ENCODE peak calls at places on chromosomes 2 and 18, in six cellular contexts. P, M, S, N, G and L are unnamed samples.

GRCh38 chr18:78526923-78527775 is 452.5 kb upstream of the SALL3 start:
- DNase-seq in S (no peak), M (no peak), G (no peak), P (no peak), N (no peak), L (no peak)

GRCh38 chr18:48878471-48878870 is 72.3 kb downstream of the SMAD7 start:
- DNase-seq in S (no peak), G (no peak), P (no peak), M (no peak), N (peak), L (no peak)

GRCh38 chr2:178756343-178756742 is 50.9 kb downstream of the TTN start:
- DNase-seq in S (peak), P (no peak), M (no peak), G (no peak), N (no peak), L (no peak)

GRCh38 chr2:26729311-26729710 is 34.8 kb upstream of the SLC35F6 start:
- DNase-seq in S (no peak), N (no peak), M (no peak), P (no peak), G (no peak), L (no peak)

GRCh38 chr18:74972354-74972753 is 236.6 kb downstream of the PTGR3 start:
- DNase-seq in N (no peak), M (no peak), S (no peak), P (no peak), G (no peak), L (no peak)

GRCh38 chr18:3692113-3692621 is 242.2 kb downstream of the TGIF1 start:
- DNase-seq in M (no peak), S (no peak), N (no peak), P (no peak), G (no peak), L (no peak)

GRCh38 chr2:11998218-11998617 is 251.8 kb downstream of the LPIN1 start:
- DNase-seq in P (no peak), G (peak), S (peak), M (no peak), N (no peak), L (peak)

GRCh38 chr2:96409543-96410184 is 74.1 kb downstream of the NCAPH start:
- DNase-seq in G (no peak), S (peak), N (no peak), P (peak), M (no peak), L (no peak)

GRCh38 chr2:53486185-53486584 is 281.4 kb upstream of the CHAC2 start:
- DNase-seq in N (no peak), S (no peak), P (no peak), G (no peak), M (no peak), L (no peak)

GRCh38 chr2:29011650-29012060 is 30.6 kb downstream of the TOGARAM2 start:
- DNase-seq in P (no peak), M (peak), N (peak), S (no peak), G (no peak), L (peak)

GRCh38 chr2:151260492-151261239 is 997 bp downstream of the RBM43 start:
- DNase-seq in G (no peak), N (no peak), P (no peak), M (no peak), S (peak), L (peak)

GRCh38 chr2:74032909-74033261 is 48.2 kb downstream of the TET3 start:
- DNase-seq in S (no peak), N (no peak), M (no peak), G (no peak), P (no peak), L (no peak)

GRCh38 chr2:20571231-20571630 is 79.7 kb downstream of the HS1BP3 start:
- DNase-seq in S (no peak), M (no peak), N (peak), P (no peak), G (no peak), L (no peak)

GRCh38 chr2:152028182-152028862 is 70.5 kb downstream of the CACNB4 start:
- DNase-seq in M (no peak), N (no peak), P (no peak), G (peak), S (peak), L (no peak)

GRCh38 chr2:61763605-61764034 is 90.2 kb downstream of the FAM161A start:
- DNase-seq in G (peak), N (peak), M (peak), P (peak), S (peak), L (peak)

GRCh38 chr2:239264838-239265651 is 135.8 kb downstream of the HDAC4 start:
- DNase-seq in P (no peak), S (peak), N (no peak), G (peak), M (peak), L (peak)

DNA sequence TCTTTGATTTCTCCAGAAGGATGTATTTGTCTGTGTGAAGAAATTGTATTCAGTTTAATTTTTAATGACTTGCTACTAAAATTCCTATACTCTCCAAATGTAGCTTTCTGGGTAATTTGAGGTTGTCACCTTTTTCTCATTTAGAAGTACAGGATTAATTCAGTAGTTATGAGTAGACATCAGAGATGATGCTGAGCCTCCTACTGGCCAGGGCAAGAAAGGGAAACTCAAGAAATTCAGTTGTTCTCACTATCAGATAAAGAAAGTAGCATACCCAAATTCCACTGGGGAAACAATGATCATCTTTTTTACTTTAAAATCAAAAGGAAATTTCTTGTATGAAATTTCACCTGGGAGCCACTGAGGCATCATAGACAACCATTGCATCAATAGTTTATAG is 199.4 kb downstream of the SATB2 start:
- DNase-seq in S (peak), N (no peak), P (no peak), M (no peak), G (peak), L (no peak)
- TF ChIP-seq CTCF in S (peak), N (no peak), P (no peak), M (no peak), G (peak), L (peak)

GRCh38 chr2:76953733-76954347 is 568.3 kb downstream of the LRRTM4 start:
- DNase-seq in N (no peak), P (peak), M (peak), S (peak), G (peak), L (peak)
- TF ChIP-seq CTCF in N (peak), P (peak), M (peak), S (peak), G (peak), L (peak)

GRCh38 chr2:160970052-160970846 is 190.0 kb upstream of the TANK start:
- DNase-seq in G (peak), N (no peak), S (peak), P (no peak), M (peak), L (peak)
- TF ChIP-seq CTCF in G (peak), N (peak), S (peak), P (peak), M (peak), L (peak)

GRCh38 chr18:22320736-22321135 is 97.0 kb downstream of the CTAGE1 start:
- DNase-seq in G (no peak), S (no peak), N (no peak), P (no peak), M (no peak), L (no peak)

GRCh38 chr18:22322251-22322691 is 95.4 kb downstream of the CTAGE1 start:
- DNase-seq in S (peak), M (no peak), N (no peak), P (no peak), G (no peak), L (peak)

GRCh38 chr18:22320155-22320554 is 97.6 kb downstream of the CTAGE1 start:
- DNase-seq in P (no peak), M (no peak), N (no peak), S (no peak), G (no peak), L (no peak)

GRCh38 chr18:22325396-22325795 is 92.3 kb downstream of the CTAGE1 start:
- DNase-seq in S (no peak), M (no peak), G (no peak), P (no peak), N (no peak), L (no peak)

GRCh38 chr18:22324191-22325131 is 93.3 kb downstream of the CTAGE1 start:
- DNase-seq in N (peak), P (no peak), S (peak), G (no peak), M (peak), L (peak)
- TF ChIP-seq CTCF in N (no peak), P (no peak), S (peak), G (peak), M (no peak), L (peak)

GRCh38 chr18:60090170-60090569 is 190.4 kb downstream of the PMAIP1 start:
- DNase-seq in S (peak), N (no peak), M (no peak), G (peak), P (no peak), L (no peak)
- TF ChIP-seq CTCF in S (no peak), N (no peak), M (no peak), G (peak), P (no peak), L (no peak)

DNA sequence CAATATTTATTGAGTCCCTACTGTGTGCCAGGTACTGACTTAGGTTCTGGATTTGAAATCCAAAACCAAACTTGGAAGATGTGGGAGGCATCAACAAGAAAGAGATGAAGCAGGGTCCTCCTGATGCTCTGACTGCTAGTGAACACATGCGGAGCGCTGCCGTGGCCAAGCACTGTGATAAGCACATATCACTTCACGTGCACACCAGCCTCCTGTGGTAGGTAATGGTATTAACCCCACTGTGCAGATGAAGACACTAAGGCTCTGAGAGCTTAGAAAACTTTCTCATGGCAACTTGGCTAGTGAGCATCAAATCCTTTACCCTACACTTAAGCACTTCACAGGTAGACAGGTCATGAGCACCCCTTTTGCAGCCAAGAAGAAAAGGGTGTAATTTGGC is 216.1 kb downstream of the HAUS1 start:
- DNase-seq in N (no peak), M (no peak), P (no peak), G (no peak), S (no peak), L (no peak)
- TF ChIP-seq CTCF in N (no peak), M (no peak), P (peak), G (no peak), S (peak), L (no peak)